ENCODE peak calls at places on chromosome 18, in ten cellular contexts. R, M, F, T, E, U, K, N, D and Z are unnamed samples.

GRCh38 chr18:52813637-52814416 is 473.8 kb downstream of the DCC start:
- DNase-seq in R (no peak), M (no peak), F (no peak), T (no peak), E (no peak), U (no peak), K (no peak), N (no peak), D (no peak), Z (no peak)

GRCh38 chr18:58572181-58572580 is 56.7 kb downstream of the ALPK2 start:
- DNase-seq in R (peak; percentile 80), M (peak; percentile 74), F (no peak), T (no peak), E (no peak), U (no peak), K (no peak), N (peak; percentile 99), D (peak; percentile 99), Z (no peak)

GRCh38 chr18:76558881-76559667 is 64.0 kb upstream of the ZNF516 start:
- DNase-seq in R (peak; percentile 96), M (no peak), F (no peak), T (no peak), E (no peak), U (no peak), K (no peak), N (peak; percentile 51), D (no peak), Z (peak; percentile 23)

GRCh38 chr18:60873708-60874107 is 459.5 kb upstream of the CDH20 start:
- DNase-seq in R (no peak), M (no peak), F (no peak), T (no peak), E (no peak), U (no peak), K (no peak), N (no peak), D (no peak), Z (no peak)

GRCh38 chr18:21597616-21598015 is 2.9 kb downstream of the ESCO1 start:
- DNase-seq in R (no peak), M (no peak), F (no peak), T (no peak), E (no peak), U (no peak), K (no peak), N (no peak), D (no peak), Z (no peak)

GRCh38 chr18:55509631-55510372 is 78.2 kb downstream of the TCF4 start:
- DNase-seq in R (peak; percentile 93), M (peak; percentile 36), F (no peak), T (no peak), E (no peak), U (no peak), K (no peak), N (peak; percentile 96), D (peak; percentile 96), Z (no peak)

GRCh38 chr18:57574866-57575265 is 11.6 kb downstream of the FECH start:
- DNase-seq in R (no peak), M (no peak), F (no peak), T (no peak), E (no peak), U (no peak), K (no peak), N (no peak), D (no peak), Z (no peak)

GRCh38 chr18:70423120-70423519 is 134.3 kb downstream of the SOCS6 start:
- DNase-seq in R (no peak), M (no peak), F (no peak), T (no peak), E (no peak), U (no peak), K (no peak), N (peak; percentile 36), D (no peak), Z (no peak)

GRCh38 chr18:59232309-59233016 is 12.5 kb downstream of the GRP start:
- DNase-seq in R (no peak), M (no peak), F (no peak), T (no peak), E (peak; percentile 28), U (no peak), K (no peak), N (peak; percentile 20), D (no peak), Z (peak; percentile 60)

GRCh38 chr18:46262856-46263255 is 158.7 kb downstream of the HAUS1 start:
- DNase-seq in R (no peak), M (no peak), F (no peak), T (no peak), E (no peak), U (no peak), K (no peak), N (no peak), D (no peak), Z (no peak)